ENCODE peak calls at places on chromosome 6, in seven cellular contexts. One of them, this sample, is unnamed.

GRCh38 chr6:169225131-169225576 is 28.5 kb downstream of the THBS2 start:
- DNase-seq in ascending aorta: no peak
- DNase-seq in cardiac fibroblast: no peak
- DNase-seq in HCT116: no peak
- DNase-seq in neural progenitor cell: no peak
- DNase-seq in fibroblast of lung: no peak
- DNase-seq in mammary epithelial cell: no peak
- DNase-seq in this sample: no peak

GRCh38 chr6:129638055-129639019 is 71.6 kb downstream of the ARHGAP18 start:
- DNase-seq in ascending aorta: no peak
- DNase-seq in cardiac fibroblast: peak
- DNase-seq in HCT116: no peak
- DNase-seq in neural progenitor cell: no peak
- DNase-seq in fibroblast of lung: peak
- DNase-seq in mammary epithelial cell: no peak
- DNase-seq in this sample: peak

GRCh38 chr6:166572370-166573261 is 13.9 kb downstream of the RAMACL start:
- DNase-seq in ascending aorta: no peak
- DNase-seq in cardiac fibroblast: peak
- DNase-seq in HCT116: no peak
- DNase-seq in neural progenitor cell: peak
- DNase-seq in fibroblast of lung: peak
- DNase-seq in mammary epithelial cell: no peak
- DNase-seq in this sample: peak

GRCh38 chr6:122783401-122783800 is 3.9 kb downstream of the FABP7 start:
- DNase-seq in ascending aorta: no peak
- DNase-seq in cardiac fibroblast: no peak
- DNase-seq in HCT116: no peak
- DNase-seq in neural progenitor cell: no peak
- DNase-seq in fibroblast of lung: no peak
- DNase-seq in mammary epithelial cell: no peak
- DNase-seq in this sample: no peak

GRCh38 chr6:9632026-9632425 is 782.8 kb downstream of the TFAP2A start:
- DNase-seq in ascending aorta: no peak
- DNase-seq in cardiac fibroblast: no peak
- DNase-seq in HCT116: no peak
- DNase-seq in neural progenitor cell: no peak
- DNase-seq in fibroblast of lung: no peak
- DNase-seq in mammary epithelial cell: no peak
- DNase-seq in this sample: no peak

GRCh38 chr6:14286634-14287428 is 169.3 kb downstream of the CD83 start:
- DNase-seq in ascending aorta: no peak
- DNase-seq in cardiac fibroblast: no peak
- DNase-seq in HCT116: no peak
- DNase-seq in neural progenitor cell: no peak
- DNase-seq in fibroblast of lung: peak
- DNase-seq in mammary epithelial cell: peak
- DNase-seq in this sample: no peak

GRCh38 chr6:162856885-162857284 is 129.1 kb downstream of the PACRG start:
- DNase-seq in ascending aorta: no peak
- DNase-seq in cardiac fibroblast: peak
- DNase-seq in HCT116: peak
- DNase-seq in neural progenitor cell: peak
- DNase-seq in fibroblast of lung: peak
- DNase-seq in mammary epithelial cell: peak
- DNase-seq in this sample: peak

GRCh38 chr6:37433657-37434271 is 743 bp downstream of the CMTR1 start:
- DNase-seq in ascending aorta: no peak
- DNase-seq in cardiac fibroblast: peak
- DNase-seq in HCT116: no peak
- DNase-seq in neural progenitor cell: peak
- DNase-seq in fibroblast of lung: peak
- DNase-seq in mammary epithelial cell: peak
- DNase-seq in this sample: no peak

GRCh38 chr6:4093288-4093687 is 14.4 kb upstream of the FAM217A start:
- DNase-seq in ascending aorta: no peak
- DNase-seq in cardiac fibroblast: no peak
- DNase-seq in HCT116: no peak
- DNase-seq in neural progenitor cell: no peak
- DNase-seq in fibroblast of lung: peak
- DNase-seq in mammary epithelial cell: no peak
- DNase-seq in this sample: no peak

GRCh38 chr6:55182016-55182650 is 7.8 kb downstream of the HCRTR2 start:
- DNase-seq in ascending aorta: no peak
- DNase-seq in cardiac fibroblast: no peak
- DNase-seq in HCT116: no peak
- DNase-seq in neural progenitor cell: no peak
- DNase-seq in fibroblast of lung: peak
- DNase-seq in mammary epithelial cell: no peak
- DNase-seq in this sample: no peak

GRCh38 chr6:147177286-147177685 is 26.9 kb upstream of the STXBP5 start:
- DNase-seq in ascending aorta: no peak
- DNase-seq in cardiac fibroblast: no peak
- DNase-seq in HCT116: no peak
- DNase-seq in neural progenitor cell: no peak
- DNase-seq in fibroblast of lung: peak
- DNase-seq in mammary epithelial cell: no peak
- DNase-seq in this sample: no peak

GRCh38 chr6:134464690-134465411 is 146.9 kb upstream of the SGK1 start:
- DNase-seq in ascending aorta: no peak
- DNase-seq in cardiac fibroblast: peak
- DNase-seq in HCT116: no peak
- DNase-seq in neural progenitor cell: no peak
- DNase-seq in fibroblast of lung: peak
- DNase-seq in mammary epithelial cell: peak
- DNase-seq in this sample: peak

GRCh38 chr6:24357336-24358218 is at the start of gene DCDC2:
- DNase-seq in ascending aorta: no peak
- DNase-seq in cardiac fibroblast: peak
- DNase-seq in HCT116: no peak
- DNase-seq in neural progenitor cell: peak
- DNase-seq in fibroblast of lung: peak
- DNase-seq in mammary epithelial cell: peak
- DNase-seq in this sample: no peak

GRCh38 chr6:42269553-42269952 is 51.9 kb upstream of the MRPS10 start:
- DNase-seq in ascending aorta: no peak
- DNase-seq in cardiac fibroblast: no peak
- DNase-seq in HCT116: no peak
- DNase-seq in neural progenitor cell: no peak
- DNase-seq in fibroblast of lung: no peak
- DNase-seq in mammary epithelial cell: no peak
- DNase-seq in this sample: no peak

GRCh38 chr6:108558372-108559096 is 2.2 kb upstream of the FOXO3 start:
- DNase-seq in ascending aorta: peak
- DNase-seq in cardiac fibroblast: peak
- DNase-seq in HCT116: peak
- DNase-seq in neural progenitor cell: peak
- DNase-seq in fibroblast of lung: peak
- DNase-seq in mammary epithelial cell: peak
- DNase-seq in this sample: peak

GRCh38 chr6:108556250-108556649 is 4.5 kb upstream of the FOXO3 start:
- DNase-seq in ascending aorta: no peak
- DNase-seq in cardiac fibroblast: no peak
- DNase-seq in HCT116: no peak
- DNase-seq in neural progenitor cell: no peak
- DNase-seq in fibroblast of lung: no peak
- DNase-seq in mammary epithelial cell: no peak
- DNase-seq in this sample: no peak

GRCh38 chr6:108556864-108557493 is 3.7 kb upstream of the FOXO3 start:
- DNase-seq in ascending aorta: no peak
- DNase-seq in cardiac fibroblast: no peak
- DNase-seq in HCT116: no peak
- DNase-seq in neural progenitor cell: peak
- DNase-seq in fibroblast of lung: peak
- DNase-seq in mammary epithelial cell: no peak
- DNase-seq in this sample: no peak

GRCh38 chr6:108559097-108559883 is 1.4 kb upstream of the FOXO3 start:
- DNase-seq in ascending aorta: peak
- DNase-seq in cardiac fibroblast: peak
- DNase-seq in HCT116: no peak
- DNase-seq in neural progenitor cell: peak
- DNase-seq in fibroblast of lung: peak
- DNase-seq in mammary epithelial cell: peak
- DNase-seq in this sample: peak

GRCh38 chr6:108557494-108558371 is 3.0 kb upstream of the FOXO3 start:
- DNase-seq in ascending aorta: no peak
- DNase-seq in cardiac fibroblast: peak
- DNase-seq in HCT116: no peak
- DNase-seq in neural progenitor cell: peak
- DNase-seq in fibroblast of lung: peak
- DNase-seq in mammary epithelial cell: peak
- DNase-seq in this sample: no peak
- H3K4me3 ChIP-seq in ascending aorta: peak
- H3K4me3 ChIP-seq in cardiac fibroblast: peak
- H3K4me3 ChIP-seq in HCT116: peak
- H3K4me3 ChIP-seq in neural progenitor cell: peak
- H3K4me3 ChIP-seq in fibroblast of lung: peak
- H3K4me3 ChIP-seq in mammary epithelial cell: peak
- H3K4me3 ChIP-seq in this sample: peak

GRCh38 chr6:118651282-118652050 is at the start of gene CEP85L:
- DNase-seq in ascending aorta: peak
- DNase-seq in cardiac fibroblast: peak
- DNase-seq in HCT116: peak
- DNase-seq in neural progenitor cell: peak
- DNase-seq in fibroblast of lung: peak
- DNase-seq in mammary epithelial cell: peak
- DNase-seq in this sample: peak

GRCh38 chr6:118649918-118650499 is 1.4 kb downstream of the CEP85L start:
- DNase-seq in ascending aorta: no peak
- DNase-seq in cardiac fibroblast: no peak
- DNase-seq in HCT116: no peak
- DNase-seq in neural progenitor cell: no peak
- DNase-seq in fibroblast of lung: no peak
- DNase-seq in mammary epithelial cell: no peak
- DNase-seq in this sample: no peak

GRCh38 chr6:118646977-118647376 is 4.4 kb downstream of the CEP85L start:
- DNase-seq in ascending aorta: no peak
- DNase-seq in cardiac fibroblast: no peak
- DNase-seq in HCT116: no peak
- DNase-seq in neural progenitor cell: no peak
- DNase-seq in fibroblast of lung: no peak
- DNase-seq in mammary epithelial cell: no peak
- DNase-seq in this sample: no peak

GRCh38 chr6:118650500-118651281 is 700 bp downstream of the CEP85L start:
- DNase-seq in ascending aorta: no peak
- DNase-seq in cardiac fibroblast: peak
- DNase-seq in HCT116: no peak
- DNase-seq in neural progenitor cell: peak
- DNase-seq in fibroblast of lung: peak
- DNase-seq in mammary epithelial cell: peak
- DNase-seq in this sample: no peak

GRCh38 chr6:118648866-118649554 is 2.4 kb downstream of the CEP85L start:
- DNase-seq in ascending aorta: no peak
- DNase-seq in cardiac fibroblast: no peak
- DNase-seq in HCT116: no peak
- DNase-seq in neural progenitor cell: no peak
- DNase-seq in fibroblast of lung: no peak
- DNase-seq in mammary epithelial cell: no peak
- DNase-seq in this sample: no peak
- H3K4me3 ChIP-seq in ascending aorta: peak
- H3K4me3 ChIP-seq in cardiac fibroblast: peak
- H3K4me3 ChIP-seq in HCT116: no peak
- H3K4me3 ChIP-seq in neural progenitor cell: no peak
- H3K4me3 ChIP-seq in fibroblast of lung: peak
- H3K4me3 ChIP-seq in mammary epithelial cell: peak
- H3K4me3 ChIP-seq in this sample: peak

GRCh38 chr6:43451939-43452338 is 3.4 kb downstream of the DLK2 start:
- DNase-seq in ascending aorta: no peak
- DNase-seq in cardiac fibroblast: no peak
- DNase-seq in HCT116: no peak
- DNase-seq in neural progenitor cell: no peak
- DNase-seq in fibroblast of lung: no peak
- DNase-seq in mammary epithelial cell: no peak
- DNase-seq in this sample: no peak

GRCh38 chr6:43454290-43455033 is 886 bp downstream of the DLK2 start:
- DNase-seq in ascending aorta: peak
- DNase-seq in cardiac fibroblast: peak
- DNase-seq in HCT116: peak
- DNase-seq in neural progenitor cell: peak
- DNase-seq in fibroblast of lung: peak
- DNase-seq in mammary epithelial cell: peak
- DNase-seq in this sample: peak

GRCh38 chr6:43452896-43453295 is 2.5 kb downstream of the DLK2 start:
- DNase-seq in ascending aorta: no peak
- DNase-seq in cardiac fibroblast: no peak
- DNase-seq in HCT116: no peak
- DNase-seq in neural progenitor cell: no peak
- DNase-seq in fibroblast of lung: no peak
- DNase-seq in mammary epithelial cell: no peak
- DNase-seq in this sample: no peak

GRCh38 chr6:43455034-43455747 is at the start of gene DLK2:
- DNase-seq in ascending aorta: no peak
- DNase-seq in cardiac fibroblast: no peak
- DNase-seq in HCT116: no peak
- DNase-seq in neural progenitor cell: peak
- DNase-seq in fibroblast of lung: no peak
- DNase-seq in mammary epithelial cell: no peak
- DNase-seq in this sample: no peak

GRCh38 chr6:43453831-43454230 is 1.5 kb downstream of the DLK2 start:
- DNase-seq in ascending aorta: no peak
- DNase-seq in cardiac fibroblast: no peak
- DNase-seq in HCT116: no peak
- DNase-seq in neural progenitor cell: no peak
- DNase-seq in fibroblast of lung: no peak
- DNase-seq in mammary epithelial cell: no peak
- DNase-seq in this sample: no peak
- H3K4me3 ChIP-seq in ascending aorta: no peak
- H3K4me3 ChIP-seq in cardiac fibroblast: no peak
- H3K4me3 ChIP-seq in HCT116: no peak
- H3K4me3 ChIP-seq in neural progenitor cell: no peak
- H3K4me3 ChIP-seq in fibroblast of lung: no peak
- H3K4me3 ChIP-seq in mammary epithelial cell: peak
- H3K4me3 ChIP-seq in this sample: no peak

GRCh38 chr6:90681863-90682262 is 95.0 kb upstream of the MAP3K7 start:
- DNase-seq in ascending aorta: no peak
- DNase-seq in cardiac fibroblast: no peak
- DNase-seq in HCT116: no peak
- DNase-seq in neural progenitor cell: no peak
- DNase-seq in fibroblast of lung: no peak
- DNase-seq in mammary epithelial cell: no peak
- DNase-seq in this sample: no peak

GRCh38 chr6:90676516-90676915 is 89.6 kb upstream of the MAP3K7 start:
- DNase-seq in ascending aorta: no peak
- DNase-seq in cardiac fibroblast: no peak
- DNase-seq in HCT116: no peak
- DNase-seq in neural progenitor cell: peak
- DNase-seq in fibroblast of lung: no peak
- DNase-seq in mammary epithelial cell: no peak
- DNase-seq in this sample: no peak

GRCh38 chr6:90678049-90678779 is 91.3 kb upstream of the MAP3K7 start:
- DNase-seq in ascending aorta: no peak
- DNase-seq in cardiac fibroblast: no peak
- DNase-seq in HCT116: no peak
- DNase-seq in neural progenitor cell: no peak
- DNase-seq in fibroblast of lung: no peak
- DNase-seq in mammary epithelial cell: no peak
- DNase-seq in this sample: no peak

DNA sequence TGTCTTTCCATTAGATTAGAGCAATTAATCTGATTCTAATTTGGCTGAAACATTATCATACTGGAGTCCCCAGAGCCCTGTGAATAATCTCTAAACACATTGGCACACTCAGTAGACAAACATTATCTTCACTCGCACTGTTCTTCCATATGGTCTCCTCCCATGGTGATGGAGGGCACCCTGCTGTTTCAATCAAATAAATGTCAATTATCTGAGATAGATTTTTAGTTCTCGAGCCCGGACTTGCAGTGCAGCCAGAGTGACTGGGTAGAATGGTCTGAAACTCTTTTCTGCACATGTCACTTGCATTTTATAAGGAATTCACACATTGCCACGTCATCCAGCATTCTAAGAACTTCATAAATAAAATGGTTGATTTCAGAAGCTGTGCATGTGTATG is 90.6 kb upstream of the MAP3K7 start:
- DNase-seq in ascending aorta: no peak
- DNase-seq in cardiac fibroblast: no peak
- DNase-seq in HCT116: no peak
- DNase-seq in neural progenitor cell: no peak
- DNase-seq in fibroblast of lung: no peak
- DNase-seq in mammary epithelial cell: no peak
- DNase-seq in this sample: no peak
- H3K4me3 ChIP-seq in ascending aorta: no peak
- H3K4me3 ChIP-seq in cardiac fibroblast: no peak
- H3K4me3 ChIP-seq in HCT116: no peak
- H3K4me3 ChIP-seq in neural progenitor cell: no peak
- H3K4me3 ChIP-seq in fibroblast of lung: no peak
- H3K4me3 ChIP-seq in mammary epithelial cell: no peak
- H3K4me3 ChIP-seq in this sample: no peak

This sample was measured in skeletal muscle cell.